ENCODE peak calls at places on chromosomes 4 and X, in five cellular contexts. One of them, this sample, is unnamed.

GRCh38 chr4:153832720-153833287 is 43.9 kb upstream of the SFRP2 start:
- DNase-seq in nephron progenitor cell: no peak
- DNase-seq in mesendoderm: no peak
- DNase-seq in activated T-helper 9 cell treated with anti-CD3 and anti-CD28 coated beads, Interleukin-2, amount 50 U/mL, for 16 hours: no peak
- DNase-seq in NCI-H146: no peak
- DNase-seq in this sample: no peak

GRCh38 chr4:137545461-137545861 is 13.2 kb upstream of the PCDH18 start:
- DNase-seq in mesendoderm: peak; percentile 77
- DNase-seq in NCI-H146: peak; percentile 54
- DNase-seq in nephron progenitor cell: no peak
- DNase-seq in activated T-helper 9 cell treated with anti-CD3 and anti-CD28 coated beads, Interleukin-2, amount 50 U/mL, for 16 hours: no peak
- DNase-seq in this sample: peak; percentile 49

GRCh38 chrX:120774611-120775010 is 101.1 kb downstream of the CT47B1 start:
- DNase-seq in mesendoderm: no peak
- DNase-seq in NCI-H146: no peak
- DNase-seq in activated T-helper 9 cell treated with anti-CD3 and anti-CD28 coated beads, Interleukin-2, amount 50 U/mL, for 16 hours: no peak
- DNase-seq in nephron progenitor cell: no peak
- DNase-seq in this sample: no peak

GRCh38 chr4:136078971-136079370 is 1453.3 kb downstream of the PCDH18 start:
- DNase-seq in activated T-helper 9 cell treated with anti-CD3 and anti-CD28 coated beads, Interleukin-2, amount 50 U/mL, for 16 hours: no peak
- DNase-seq in NCI-H146: no peak
- DNase-seq in mesendoderm: no peak
- DNase-seq in nephron progenitor cell: no peak
- DNase-seq in this sample: no peak

GRCh38 chr4:948101-948935 is 16.1 kb downstream of the TMEM175 start:
- DNase-seq in activated T-helper 9 cell treated with anti-CD3 and anti-CD28 coated beads, Interleukin-2, amount 50 U/mL, for 16 hours: no peak
- DNase-seq in nephron progenitor cell: no peak
- DNase-seq in NCI-H146: peak; percentile 15
- DNase-seq in mesendoderm: no peak
- DNase-seq in this sample: no peak

GRCh38 chr4:10063544-10064300 is 42.4 kb upstream of the SLC2A9 start:
- DNase-seq in activated T-helper 9 cell treated with anti-CD3 and anti-CD28 coated beads, Interleukin-2, amount 50 U/mL, for 16 hours: no peak
- DNase-seq in nephron progenitor cell: peak; percentile 18
- DNase-seq in NCI-H146: peak; percentile 96
- DNase-seq in mesendoderm: peak; percentile 97
- DNase-seq in this sample: peak; percentile 88

GRCh38 chrX:48498374-48498809 is 10.4 kb upstream of the PORCN start:
- DNase-seq in nephron progenitor cell: no peak
- DNase-seq in mesendoderm: no peak
- DNase-seq in NCI-H146: no peak
- DNase-seq in activated T-helper 9 cell treated with anti-CD3 and anti-CD28 coated beads, Interleukin-2, amount 50 U/mL, for 16 hours: no peak
- DNase-seq in this sample: no peak

GRCh38 chr4:100421356-100421978 is 96.4 kb downstream of the EMCN start:
- DNase-seq in NCI-H146: no peak
- DNase-seq in activated T-helper 9 cell treated with anti-CD3 and anti-CD28 coated beads, Interleukin-2, amount 50 U/mL, for 16 hours: no peak
- DNase-seq in mesendoderm: peak; percentile 42
- DNase-seq in nephron progenitor cell: no peak
- DNase-seq in this sample: peak; percentile 36

GRCh38 chr4:177660223-177660622 is 218.0 kb upstream of the AGA start:
- DNase-seq in activated T-helper 9 cell treated with anti-CD3 and anti-CD28 coated beads, Interleukin-2, amount 50 U/mL, for 16 hours: no peak
- DNase-seq in nephron progenitor cell: no peak
- DNase-seq in NCI-H146: no peak
- DNase-seq in mesendoderm: no peak
- DNase-seq in this sample: no peak

GRCh38 chr4:150888625-150889024 is 126.5 kb downstream of the LRBA start:
- DNase-seq in nephron progenitor cell: no peak
- DNase-seq in mesendoderm: no peak
- DNase-seq in NCI-H146: no peak
- DNase-seq in activated T-helper 9 cell treated with anti-CD3 and anti-CD28 coated beads, Interleukin-2, amount 50 U/mL, for 16 hours: no peak
- DNase-seq in this sample: no peak

GRCh38 chr4:680931-681645 is 6.7 kb downstream of the MYL5 start:
- DNase-seq in NCI-H146: peak; percentile 57
- DNase-seq in activated T-helper 9 cell treated with anti-CD3 and anti-CD28 coated beads, Interleukin-2, amount 50 U/mL, for 16 hours: no peak
- DNase-seq in nephron progenitor cell: peak; percentile 78
- DNase-seq in mesendoderm: peak; percentile 78
- DNase-seq in this sample: peak; percentile 80

GRCh38 chrX:19855700-19856381 is 31.6 kb downstream of the SH3KBP1 start:
- DNase-seq in mesendoderm: peak; percentile 34
- DNase-seq in activated T-helper 9 cell treated with anti-CD3 and anti-CD28 coated beads, Interleukin-2, amount 50 U/mL, for 16 hours: no peak
- DNase-seq in nephron progenitor cell: no peak
- DNase-seq in NCI-H146: no peak
- DNase-seq in this sample: no peak

GRCh38 chr4:107592518-107592917 is 127.5 kb downstream of the PAPSS1 start:
- DNase-seq in activated T-helper 9 cell treated with anti-CD3 and anti-CD28 coated beads, Interleukin-2, amount 50 U/mL, for 16 hours: no peak
- DNase-seq in mesendoderm: no peak
- DNase-seq in nephron progenitor cell: no peak
- DNase-seq in NCI-H146: no peak
- DNase-seq in this sample: no peak

GRCh38 chrX:148658115-148658725 is 157.8 kb downstream of the AFF2 start:
- DNase-seq in NCI-H146: no peak
- DNase-seq in nephron progenitor cell: no peak
- DNase-seq in mesendoderm: no peak
- DNase-seq in activated T-helper 9 cell treated with anti-CD3 and anti-CD28 coated beads, Interleukin-2, amount 50 U/mL, for 16 hours: no peak
- DNase-seq in this sample: no peak

This sample was measured in neural progenitor cell.